ENCODE peak calls at places on chromosomes 6 and 20, in five cellular contexts. O is body of pancreas; F is transverse colon; B is endodermal cell; Y is naive thymus-derived CD4-positive, alpha-beta T cell. Q is an unnamed sample.

GRCh38 chr6:7262037-7262461 is 51.0 kb downstream of the SSR1 start:
- DNase-seq in F (peak), B (peak), Y (no peak), O (no peak), Q (no peak)

GRCh38 chr20:46746972-46747371 is 37.5 kb downstream of the SLC2A10 start:
- DNase-seq in O (no peak), F (peak), B (no peak), Y (no peak), Q (no peak)

GRCh38 chr20:53319716-53320115 is 273.9 kb downstream of the ZNF217 start:
- DNase-seq in F (no peak), O (no peak), Y (no peak), B (no peak), Q (no peak)

GRCh38 chr20:51532577-51533191 is 9.8 kb downstream of the NFATC2 start:
- DNase-seq in Y (no peak), O (no peak), B (no peak), F (peak), Q (no peak)

GRCh38 chr20:38855356-38855755 is 49.9 kb downstream of the PPP1R16B start:
- DNase-seq in F (no peak), B (no peak), O (no peak), Y (no peak), Q (no peak)

GRCh38 chr6:41578714-41579610 is 32.8 kb downstream of the FOXP4 start:
- DNase-seq in F (peak), B (peak), Y (no peak), O (no peak), Q (no peak)

GRCh38 chr6:132648356-132648755 is 10.6 kb downstream of the TAAR1 start:
- DNase-seq in O (no peak), B (no peak), F (no peak), Y (no peak), Q (peak)

GRCh38 chr20:45833030-45833882 is at the start of gene SNX21:
- DNase-seq in O (peak), F (peak), Y (peak), B (peak), Q (no peak)

GRCh38 chr6:87483929-87484328 is 11.2 kb downstream of the SLC35A1 start:
- DNase-seq in O (no peak), F (no peak), Y (no peak), B (peak), Q (no peak)

GRCh38 chr6:132070356-132070755 is 119.2 kb upstream of the CCN2 start:
- DNase-seq in Y (no peak), O (no peak), F (no peak), B (no peak), Q (no peak)

GRCh38 chr20:2688041-2688591 is 4.5 kb upstream of the EBF4 start:
- DNase-seq in O (peak), B (peak), Y (peak), F (peak), Q (peak)

GRCh38 chr20:34017610-34018009 is 23.9 kb downstream of the RALY start:
- DNase-seq in F (no peak), B (no peak), Y (no peak), O (no peak), Q (no peak)

GRCh38 chr20:52899221-52899620 is 72.9 kb upstream of the TSHZ2 start:
- DNase-seq in B (no peak), F (no peak), O (no peak), Y (no peak), Q (no peak)

GRCh38 chr6:133241901-133242760 is 974 bp downstream of the EYA4 start:
- DNase-seq in Y (no peak), O (peak), F (no peak), B (peak), Q (no peak)

GRCh38 chr6:17656092-17656491 is 50.6 kb downstream of the NUP153 start:
- DNase-seq in F (no peak), O (no peak), B (no peak), Y (no peak), Q (no peak)

GRCh38 chr20:59023616-59024015 is 4.4 kb downstream of the TUBB1 start:
- DNase-seq in B (no peak), Y (no peak), O (no peak), F (no peak), Q (no peak)

GRCh38 chr6:41584668-41585205 is 38.6 kb downstream of the FOXP4 start:
- DNase-seq in Y (no peak), F (peak), O (peak), B (peak), Q (no peak)

GRCh38 chr20:60011512-60012507 is 53.6 kb downstream of the CDH26 start:
- DNase-seq in Y (no peak), O (no peak), F (no peak), B (peak), Q (no peak)

GRCh38 chr20:21517566-21518277 is 3.9 kb upstream of the NKX2-2 start:
- DNase-seq in B (peak), Y (no peak), O (no peak), F (no peak), Q (no peak)

GRCh38 chr6:153231048-153231635 is 100.1 kb upstream of the RGS17 start:
- DNase-seq in Y (peak), F (peak), B (peak), O (peak), Q (no peak)

GRCh38 chr6:145332001-145332400 is 403.3 kb downstream of the EPM2A start:
- DNase-seq in Y (no peak), F (no peak), B (no peak), O (no peak), Q (no peak)

GRCh38 chr6:27688014-27688586 is 215.2 kb upstream of the ZNF184 start:
- DNase-seq in B (peak), Y (peak), O (peak), F (peak), Q (peak)

GRCh38 chr20:6731951-6732580 is 35.4 kb upstream of the BMP2 start:
- DNase-seq in Y (no peak), F (peak), O (peak), B (no peak), Q (no peak)

GRCh38 chr6:33740204-33740608 is 6.5 kb downstream of the IP6K3 start:
- DNase-seq in O (no peak), B (no peak), F (no peak), Y (no peak), Q (no peak)

GRCh38 chr6:24907959-24908358 is 27.8 kb downstream of the RIPOR2 start:
- DNase-seq in Y (no peak), B (no peak), O (no peak), F (no peak), Q (no peak)
- H3K4me3 ChIP-seq in Y (peak), B (no peak), O (no peak), F (no peak), Q (no peak)

GRCh38 chr20:50450961-50451752 is 59.0 kb upstream of the PTPN1 start:
- DNase-seq in F (peak), B (peak), Y (no peak), O (no peak), Q (no peak)
- H3K4me3 ChIP-seq in F (no peak), B (peak), Y (no peak), O (no peak), Q (no peak)

DNA sequence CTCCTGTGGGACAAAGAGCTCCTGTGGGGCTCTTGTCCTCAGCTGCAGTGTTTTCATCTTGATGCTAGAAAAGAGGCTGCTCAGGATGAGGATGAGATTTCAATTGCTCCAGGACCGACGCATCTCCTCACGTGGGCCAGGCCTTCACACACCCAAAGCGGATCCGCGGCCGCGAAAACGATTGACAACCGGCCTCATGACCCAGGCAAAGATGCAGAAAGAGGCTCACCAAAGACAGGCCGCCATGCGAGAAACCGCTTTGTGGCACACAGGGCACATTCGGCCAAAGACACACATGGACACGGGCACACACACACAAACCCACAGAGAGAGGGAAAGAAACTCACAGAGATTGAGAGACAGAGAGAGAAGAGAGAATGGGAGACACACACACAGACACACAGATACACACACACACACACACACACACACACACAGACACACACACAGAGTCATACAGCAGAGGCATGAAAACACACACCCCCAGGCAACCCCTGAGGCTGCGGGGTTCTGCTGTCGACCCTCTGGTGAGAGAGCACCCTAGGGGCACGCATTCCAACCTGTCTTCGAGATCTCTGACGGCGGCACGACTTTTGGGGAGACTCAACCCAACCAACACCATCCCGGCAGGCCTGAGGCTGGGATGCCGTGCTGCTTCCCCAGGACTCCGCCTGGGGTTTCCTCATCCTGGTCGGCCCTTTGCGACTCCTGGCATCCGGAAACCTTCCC is 168.5 kb upstream of the ZNF337 start:
- DNase-seq in O (no peak), F (no peak), Y (no peak), B (no peak), Q (no peak)
- H3K4me3 ChIP-seq in O (no peak), F (no peak), Y (peak), B (peak), Q (peak)

GRCh38 chr6:43923376-43924221 is 153.6 kb downstream of the VEGFA start:
- DNase-seq in O (no peak), F (no peak), B (no peak), Y (no peak), Q (no peak)
- H3K4me3 ChIP-seq in O (no peak), F (no peak), B (no peak), Y (peak), Q (no peak)

GRCh38 chr6:31401403-31401802 is 2.0 kb upstream of the MICA start:
- DNase-seq in F (peak), Y (no peak), B (no peak), O (peak), Q (no peak)
- H3K4me3 ChIP-seq in F (peak), Y (peak), B (no peak), O (no peak), Q (peak)

GRCh38 chr6:107711953-107712522 is 112.1 kb downstream of the SCML4 start:
- DNase-seq in Y (no peak), F (no peak), B (no peak), O (no peak), Q (no peak)

GRCh38 chr6:107713214-107713962 is 110.7 kb downstream of the SCML4 start:
- DNase-seq in F (no peak), B (peak), O (no peak), Y (peak), Q (no peak)

GRCh38 chr6:107714104-107714503 is 110.0 kb downstream of the SCML4 start:
- DNase-seq in F (no peak), B (peak), Y (no peak), O (no peak), Q (no peak)

GRCh38 chr6:107711412-107711811 is 112.7 kb downstream of the SCML4 start:
- DNase-seq in B (no peak), Y (no peak), O (no peak), F (no peak), Q (no peak)

DNA sequence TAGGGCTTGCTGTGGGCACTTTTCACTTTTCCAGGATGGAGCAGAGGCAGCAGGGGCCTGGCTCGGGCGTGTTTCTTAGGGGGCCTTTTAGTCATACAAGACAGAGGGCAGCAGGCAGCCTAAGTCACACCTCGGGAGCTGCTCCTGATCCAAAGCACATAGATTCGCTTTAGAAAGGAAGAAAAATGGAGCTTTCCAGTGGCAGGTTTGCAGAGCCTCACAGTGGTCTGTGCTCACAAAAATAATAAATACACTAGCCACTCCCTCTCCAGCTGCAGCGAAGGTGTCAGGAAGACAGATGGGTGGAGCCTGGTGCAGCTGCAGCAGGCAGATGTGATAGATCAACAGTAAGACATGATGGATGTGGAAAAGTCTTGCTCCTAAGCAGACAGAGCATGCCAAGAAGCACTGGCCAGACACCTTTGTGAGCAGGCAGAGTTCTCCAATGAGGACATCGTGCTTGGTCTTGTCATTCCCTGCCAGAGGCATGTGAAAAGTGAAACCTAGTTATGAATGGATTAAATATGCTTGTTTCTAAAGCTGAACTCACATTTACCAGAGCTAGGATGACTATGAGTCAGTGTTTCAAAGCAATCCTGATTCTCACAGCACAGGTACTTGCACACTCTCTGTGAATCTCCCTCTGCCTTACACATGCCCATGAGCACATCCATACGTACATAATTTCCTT is 111.4 kb downstream of the SCML4 start:
- DNase-seq in B (no peak), O (no peak), F (no peak), Y (no peak), Q (no peak)
- H3K4me3 ChIP-seq in B (no peak), O (no peak), F (no peak), Y (peak), Q (no peak)

GRCh38 chr6:137910843-137911456 is 43.9 kb downstream of the TNFAIP3 start:
- DNase-seq in Y (no peak), B (no peak), F (no peak), O (no peak), Q (no peak)

GRCh38 chr6:137909533-137909932 is 42.5 kb downstream of the TNFAIP3 start:
- DNase-seq in B (no peak), Y (no peak), F (no peak), O (no peak), Q (no peak)

GRCh38 chr6:137911675-137912158 is 44.7 kb downstream of the TNFAIP3 start:
- DNase-seq in B (no peak), Y (no peak), O (no peak), F (peak), Q (no peak)

GRCh38 chr6:137912813-137913212 is 45.8 kb downstream of the TNFAIP3 start:
- DNase-seq in B (no peak), Y (no peak), F (no peak), O (no peak), Q (no peak)

GRCh38 chr6:137910424-137910834 is 43.4 kb downstream of the TNFAIP3 start:
- DNase-seq in F (no peak), O (no peak), B (no peak), Y (no peak), Q (no peak)
- H3K4me3 ChIP-seq in F (no peak), O (no peak), B (no peak), Y (no peak), Q (no peak)

Q was measured in CD4-positive, alpha-beta memory T cell.